ENCODE peak calls at places on chromosomes 6 and 20, in seven cellular contexts. One of them, this sample, is unnamed.

GRCh38 chr6:6679633-6680032 is 91.1 kb downstream of the LY86 start:
- DNase-seq in GM13976: no peak
- DNase-seq in fibroblast of villous mesenchyme: no peak
- DNase-seq in Caco-2: no peak
- DNase-seq in NB4: no peak
- DNase-seq in epithelial cell of esophagus: no peak
- DNase-seq in lower lobe of right lung: no peak
- DNase-seq in this sample: no peak

GRCh38 chr20:62874745-62875344 is 13.2 kb upstream of the TCFL5 start:
- DNase-seq in epithelial cell of esophagus: no peak
- DNase-seq in lower lobe of right lung: no peak
- DNase-seq in fibroblast of villous mesenchyme: peak
- DNase-seq in Caco-2: no peak
- DNase-seq in GM13976: no peak
- DNase-seq in NB4: no peak
- DNase-seq in this sample: no peak

GRCh38 chr6:100347901-100348550 is 116.7 kb downstream of the SIM1 start:
- DNase-seq in NB4: peak
- DNase-seq in epithelial cell of esophagus: peak
- DNase-seq in Caco-2: no peak
- DNase-seq in GM13976: no peak
- DNase-seq in fibroblast of villous mesenchyme: peak
- DNase-seq in lower lobe of right lung: no peak
- DNase-seq in this sample: no peak

GRCh38 chr6:143513410-143513809 is 1.9 kb upstream of the FUCA2 start:
- DNase-seq in lower lobe of right lung: peak
- DNase-seq in fibroblast of villous mesenchyme: no peak
- DNase-seq in Caco-2: no peak
- DNase-seq in NB4: peak
- DNase-seq in epithelial cell of esophagus: peak
- DNase-seq in GM13976: peak
- DNase-seq in this sample: peak

GRCh38 chr6:84018453-84019061 is 15.0 kb upstream of the MRAP2 start:
- DNase-seq in epithelial cell of esophagus: peak
- DNase-seq in lower lobe of right lung: no peak
- DNase-seq in fibroblast of villous mesenchyme: no peak
- DNase-seq in Caco-2: no peak
- DNase-seq in GM13976: no peak
- DNase-seq in NB4: no peak
- DNase-seq in this sample: no peak

GRCh38 chr20:10179574-10180298 is 38.9 kb upstream of the SNAP25 start:
- DNase-seq in lower lobe of right lung: no peak
- DNase-seq in NB4: peak
- DNase-seq in fibroblast of villous mesenchyme: no peak
- DNase-seq in Caco-2: no peak
- DNase-seq in GM13976: no peak
- DNase-seq in epithelial cell of esophagus: peak
- DNase-seq in this sample: no peak

GRCh38 chr6:134415194-134415593 is 97.3 kb upstream of the SGK1 start:
- DNase-seq in GM13976: no peak
- DNase-seq in fibroblast of villous mesenchyme: no peak
- DNase-seq in NB4: no peak
- DNase-seq in epithelial cell of esophagus: no peak
- DNase-seq in Caco-2: no peak
- DNase-seq in lower lobe of right lung: no peak
- DNase-seq in this sample: no peak

GRCh38 chr6:152642578-152643375 is 5.6 kb upstream of the SYNE1 start:
- DNase-seq in NB4: peak
- DNase-seq in lower lobe of right lung: peak
- DNase-seq in epithelial cell of esophagus: peak
- DNase-seq in Caco-2: peak
- DNase-seq in fibroblast of villous mesenchyme: peak
- DNase-seq in GM13976: peak
- DNase-seq in this sample: peak

GRCh38 chr6:144467153-144467762 is 182.1 kb downstream of the UTRN start:
- DNase-seq in GM13976: no peak
- DNase-seq in lower lobe of right lung: no peak
- DNase-seq in fibroblast of villous mesenchyme: no peak
- DNase-seq in Caco-2: peak
- DNase-seq in NB4: no peak
- DNase-seq in epithelial cell of esophagus: peak
- DNase-seq in this sample: no peak

GRCh38 chr6:170266061-170266825 is 24.6 kb downstream of the DLL1 start:
- DNase-seq in Caco-2: no peak
- DNase-seq in GM13976: no peak
- DNase-seq in lower lobe of right lung: peak
- DNase-seq in epithelial cell of esophagus: no peak
- DNase-seq in fibroblast of villous mesenchyme: no peak
- DNase-seq in NB4: peak
- DNase-seq in this sample: no peak

GRCh38 chr6:118403036-118403435 is 145.1 kb upstream of the PLN start:
- DNase-seq in Caco-2: no peak
- DNase-seq in lower lobe of right lung: no peak
- DNase-seq in fibroblast of villous mesenchyme: no peak
- DNase-seq in NB4: no peak
- DNase-seq in epithelial cell of esophagus: no peak
- DNase-seq in GM13976: no peak
- DNase-seq in this sample: no peak

GRCh38 chr20:39395478-39396291 is 433.5 kb downstream of the DHX35 start:
- DNase-seq in epithelial cell of esophagus: no peak
- DNase-seq in NB4: no peak
- DNase-seq in Caco-2: no peak
- DNase-seq in lower lobe of right lung: peak
- DNase-seq in fibroblast of villous mesenchyme: no peak
- DNase-seq in GM13976: no peak
- DNase-seq in this sample: no peak

GRCh38 chr20:56885521-56885920 is 256.4 kb downstream of the TFAP2C start:
- DNase-seq in NB4: no peak
- DNase-seq in Caco-2: no peak
- DNase-seq in epithelial cell of esophagus: no peak
- DNase-seq in fibroblast of villous mesenchyme: no peak
- DNase-seq in GM13976: no peak
- DNase-seq in lower lobe of right lung: no peak
- DNase-seq in this sample: no peak

GRCh38 chr20:63260943-63261807 is 6.9 kb upstream of the NKAIN4 start:
- DNase-seq in NB4: no peak
- DNase-seq in epithelial cell of esophagus: no peak
- DNase-seq in fibroblast of villous mesenchyme: peak
- DNase-seq in lower lobe of right lung: no peak
- DNase-seq in Caco-2: peak
- DNase-seq in GM13976: no peak
- DNase-seq in this sample: no peak

GRCh38 chr6:45299096-45299581 is 29.0 kb upstream of the RUNX2 start:
- DNase-seq in lower lobe of right lung: peak
- DNase-seq in fibroblast of villous mesenchyme: no peak
- DNase-seq in epithelial cell of esophagus: no peak
- DNase-seq in NB4: no peak
- DNase-seq in GM13976: no peak
- DNase-seq in Caco-2: no peak
- DNase-seq in this sample: no peak

GRCh38 chr6:155011997-155012396 is 16.9 kb downstream of the TIAM2 start:
- DNase-seq in fibroblast of villous mesenchyme: no peak
- DNase-seq in Caco-2: no peak
- DNase-seq in lower lobe of right lung: no peak
- DNase-seq in NB4: no peak
- DNase-seq in GM13976: no peak
- DNase-seq in epithelial cell of esophagus: no peak
- DNase-seq in this sample: no peak

GRCh38 chr6:11309947-11310665 is 77.6 kb upstream of the NEDD9 start:
- DNase-seq in epithelial cell of esophagus: no peak
- DNase-seq in lower lobe of right lung: peak
- DNase-seq in NB4: no peak
- DNase-seq in fibroblast of villous mesenchyme: peak
- DNase-seq in GM13976: no peak
- DNase-seq in Caco-2: no peak
- DNase-seq in this sample: peak

GRCh38 chr20:17262786-17263185 is 35.9 kb downstream of the PCSK2 start:
- DNase-seq in Caco-2: no peak
- DNase-seq in fibroblast of villous mesenchyme: no peak
- DNase-seq in NB4: no peak
- DNase-seq in epithelial cell of esophagus: no peak
- DNase-seq in lower lobe of right lung: no peak
- DNase-seq in GM13976: no peak
- DNase-seq in this sample: no peak

GRCh38 chr20:41045680-41046079 is 17.1 kb downstream of the TOP1 start:
- DNase-seq in GM13976: no peak
- DNase-seq in lower lobe of right lung: no peak
- DNase-seq in fibroblast of villous mesenchyme: no peak
- DNase-seq in NB4: no peak
- DNase-seq in Caco-2: no peak
- DNase-seq in epithelial cell of esophagus: no peak
- DNase-seq in this sample: no peak

GRCh38 chr6:46954819-46955520 is 33.2 kb upstream of the ADGRF5 start:
- DNase-seq in lower lobe of right lung: no peak
- DNase-seq in Caco-2: no peak
- DNase-seq in fibroblast of villous mesenchyme: no peak
- DNase-seq in epithelial cell of esophagus: peak
- DNase-seq in NB4: no peak
- DNase-seq in GM13976: no peak
- DNase-seq in this sample: no peak

GRCh38 chr6:113971786-113972185 is 838 bp upstream of the HDAC2 start:
- DNase-seq in Caco-2: no peak
- DNase-seq in fibroblast of villous mesenchyme: no peak
- DNase-seq in GM13976: no peak
- DNase-seq in lower lobe of right lung: no peak
- DNase-seq in NB4: peak
- DNase-seq in epithelial cell of esophagus: peak
- DNase-seq in this sample: no peak

GRCh38 chr6:168127384-168127868 is 48.4 kb upstream of the FRMD1 start:
- DNase-seq in fibroblast of villous mesenchyme: no peak
- DNase-seq in lower lobe of right lung: no peak
- DNase-seq in Caco-2: no peak
- DNase-seq in GM13976: no peak
- DNase-seq in epithelial cell of esophagus: no peak
- DNase-seq in NB4: no peak
- DNase-seq in this sample: no peak

GRCh38 chr20:53654932-53655674 is 61.5 kb upstream of the ZNF217 start:
- DNase-seq in NB4: peak
- DNase-seq in GM13976: no peak
- DNase-seq in fibroblast of villous mesenchyme: peak
- DNase-seq in Caco-2: peak
- DNase-seq in epithelial cell of esophagus: no peak
- DNase-seq in lower lobe of right lung: no peak
- DNase-seq in this sample: no peak

GRCh38 chr20:31390490-31390889 is at the start of gene DEFB119:
- DNase-seq in Caco-2: no peak
- DNase-seq in GM13976: no peak
- DNase-seq in lower lobe of right lung: no peak
- DNase-seq in epithelial cell of esophagus: no peak
- DNase-seq in NB4: no peak
- DNase-seq in fibroblast of villous mesenchyme: no peak
- DNase-seq in this sample: no peak

DNA sequence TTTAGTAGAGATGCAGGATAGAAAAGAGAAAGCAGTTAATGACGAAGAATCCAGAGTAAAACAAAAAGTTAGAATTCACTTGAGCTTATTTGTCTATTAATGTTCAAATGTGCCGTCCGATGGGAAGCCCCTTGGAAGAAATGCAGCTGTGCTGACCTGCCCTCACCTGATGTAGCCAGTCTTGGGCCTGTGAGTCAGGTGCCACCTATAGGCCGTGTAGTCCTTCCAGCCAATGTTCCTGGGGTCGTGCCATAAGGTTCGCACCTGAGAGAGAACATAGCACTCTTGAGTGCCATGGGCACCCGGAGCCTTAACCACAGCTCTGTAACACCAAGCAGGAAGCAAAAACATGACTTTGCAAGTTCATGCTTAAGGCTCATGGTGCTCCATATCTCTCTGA is 32.4 kb downstream of the THBS2 start:
- DNase-seq in NB4: no peak
- DNase-seq in lower lobe of right lung: no peak
- DNase-seq in fibroblast of villous mesenchyme: no peak
- DNase-seq in Caco-2: no peak
- DNase-seq in GM13976: no peak
- DNase-seq in epithelial cell of esophagus: no peak
- DNase-seq in this sample: no peak
- TF ChIP-seq CTCF in NB4: no peak
- TF ChIP-seq CTCF in lower lobe of right lung: no peak
- TF ChIP-seq CTCF in fibroblast of villous mesenchyme: no peak
- TF ChIP-seq CTCF in Caco-2: no peak
- TF ChIP-seq CTCF in GM13976: no peak
- TF ChIP-seq CTCF in epithelial cell of esophagus: no peak
- TF ChIP-seq CTCF in this sample: no peak

GRCh38 chr6:166987448-166987847 is 11.7 kb upstream of the CEP43 start:
- DNase-seq in Caco-2: no peak
- DNase-seq in lower lobe of right lung: no peak
- DNase-seq in GM13976: no peak
- DNase-seq in epithelial cell of esophagus: no peak
- DNase-seq in fibroblast of villous mesenchyme: no peak
- DNase-seq in NB4: no peak
- DNase-seq in this sample: no peak
- TF ChIP-seq CTCF in Caco-2: no peak
- TF ChIP-seq CTCF in lower lobe of right lung: no peak
- TF ChIP-seq CTCF in GM13976: no peak
- TF ChIP-seq CTCF in epithelial cell of esophagus: no peak
- TF ChIP-seq CTCF in fibroblast of villous mesenchyme: no peak
- TF ChIP-seq CTCF in NB4: no peak
- TF ChIP-seq CTCF in this sample: no peak

DNA sequence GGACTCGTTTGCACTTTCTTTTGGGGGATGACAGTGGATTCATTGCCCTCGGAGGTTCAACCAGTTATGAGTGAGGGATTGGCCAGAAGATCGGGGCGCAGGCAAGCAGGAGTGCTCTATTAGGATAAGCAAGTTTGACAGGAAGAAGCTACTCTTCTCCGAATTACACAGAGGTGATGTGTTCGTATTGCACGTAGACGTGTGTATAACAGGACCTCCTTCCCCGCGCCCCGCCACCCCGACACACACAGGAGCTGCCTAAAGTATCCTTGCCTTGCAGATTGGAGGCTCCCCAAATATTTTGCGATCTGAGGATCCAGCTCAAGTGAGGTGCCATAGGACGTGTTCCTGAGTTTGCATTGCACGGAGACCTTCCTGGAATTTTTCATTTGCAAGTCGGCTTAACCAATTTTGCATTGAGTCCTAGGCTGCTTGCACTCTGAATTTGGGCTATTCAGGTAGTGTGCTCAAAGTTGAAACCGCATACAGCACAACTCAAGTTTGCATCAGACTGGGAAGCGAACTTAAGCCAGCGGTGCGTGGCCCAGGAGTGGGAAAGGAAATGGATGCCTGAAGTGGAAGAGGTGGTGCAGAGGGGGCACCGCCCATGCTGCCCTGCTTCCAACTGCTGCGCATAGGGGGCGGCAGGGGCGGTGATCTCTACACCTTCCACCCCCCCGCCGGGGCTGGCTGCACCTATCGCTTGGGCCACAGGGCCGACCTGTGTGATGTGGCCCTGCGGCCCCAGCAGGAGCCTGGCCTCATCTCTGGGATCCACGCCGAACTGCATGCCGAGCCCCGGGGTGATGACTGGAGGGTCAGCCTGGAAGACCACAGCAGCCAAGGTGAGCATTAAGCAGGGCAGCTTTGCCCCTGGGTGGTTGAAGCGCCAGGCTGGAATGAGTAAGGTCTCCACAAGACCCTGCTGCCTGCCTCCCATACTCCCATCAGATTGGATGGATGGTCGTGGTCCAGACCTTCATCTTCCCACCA is 770 bp downstream of the TCF19 start:
- DNase-seq in Caco-2: no peak
- DNase-seq in epithelial cell of esophagus: peak
- DNase-seq in fibroblast of villous mesenchyme: peak
- DNase-seq in GM13976: peak
- DNase-seq in lower lobe of right lung: no peak
- DNase-seq in NB4: no peak
- DNase-seq in this sample: no peak
- TF ChIP-seq CTCF in Caco-2: no peak
- TF ChIP-seq CTCF in epithelial cell of esophagus: no peak
- TF ChIP-seq CTCF in fibroblast of villous mesenchyme: peak
- TF ChIP-seq CTCF in GM13976: peak
- TF ChIP-seq CTCF in lower lobe of right lung: no peak
- TF ChIP-seq CTCF in NB4: no peak
- TF ChIP-seq CTCF in this sample: no peak

GRCh38 chr6:129195666-129196065 is 312.7 kb downstream of the LAMA2 start:
- DNase-seq in NB4: no peak
- DNase-seq in lower lobe of right lung: no peak
- DNase-seq in GM13976: no peak
- DNase-seq in epithelial cell of esophagus: no peak
- DNase-seq in fibroblast of villous mesenchyme: peak
- DNase-seq in Caco-2: no peak
- DNase-seq in this sample: no peak
- TF ChIP-seq CTCF in NB4: no peak
- TF ChIP-seq CTCF in lower lobe of right lung: no peak
- TF ChIP-seq CTCF in GM13976: no peak
- TF ChIP-seq CTCF in epithelial cell of esophagus: no peak
- TF ChIP-seq CTCF in fibroblast of villous mesenchyme: peak
- TF ChIP-seq CTCF in Caco-2: no peak
- TF ChIP-seq CTCF in this sample: no peak

This sample was measured in upper lobe of right lung.